ENCODE peak calls at places on chromosome 17, in eight cellular contexts. U is endothelial cell, D is astrocyte of the spinal cord, E is GM12865, F is GM13977, K is tibial artery, R is foreskin fibroblast, C is IMR-90. G is an unnamed sample.

GRCh38 chr17:35046740-35047283 is 16.7 kb downstream of the RFFL start:
- DNase-seq in D (peak), K (no peak), C (peak), R (no peak), U (no peak), F (peak), E (peak), G (no peak)

GRCh38 chr17:73091410-73091769 is 1.1 kb downstream of the SLC39A11 start:
- DNase-seq in C (no peak), K (no peak), U (no peak), R (no peak), D (no peak), F (no peak), E (no peak), G (no peak)

GRCh38 chr17:2060681-2061440 is 6.0 kb downstream of the HIC1 start:
- DNase-seq in E (no peak), R (peak), D (no peak), U (no peak), F (no peak), K (no peak), C (no peak), G (no peak)

GRCh38 chr17:8019665-8020064 is 17.2 kb downstream of the GUCY2D start:
- DNase-seq in R (no peak), K (peak), U (no peak), F (no peak), C (peak), D (peak), E (peak), G (no peak)

GRCh38 chr17:67891481-67892119 is 66.3 kb downstream of the BPTF start:
- DNase-seq in U (no peak), R (peak), D (peak), E (no peak), K (no peak), C (peak), F (no peak), G (no peak)

GRCh38 chr17:4948997-4949320 is 629 bp upstream of the PFN1 start:
- DNase-seq in R (peak), E (peak), F (peak), K (peak), D (peak), U (peak), C (peak), G (peak)

GRCh38 chr17:61366076-61366714 is 33.4 kb upstream of the TBX2 start:
- DNase-seq in E (no peak), D (no peak), F (no peak), R (peak), C (no peak), K (no peak), U (no peak), G (no peak)

GRCh38 chr17:61469949-61470348 is 17.7 kb downstream of the TBX4 start:
- DNase-seq in D (no peak), R (no peak), C (no peak), U (no peak), K (peak), E (no peak), F (no peak), G (no peak)

GRCh38 chr17:6927290-6927844 is 68.5 kb upstream of the ALOX12 start:
- DNase-seq in K (no peak), E (no peak), F (no peak), D (peak), C (peak), R (peak), U (no peak), G (no peak)

GRCh38 chr17:55089955-55090573 is 121.5 kb downstream of the STXBP4 start:
- DNase-seq in U (no peak), C (peak), E (peak), F (peak), R (peak), D (peak), K (no peak), G (no peak)

GRCh38 chr17:45170976-45171337 is 9.3 kb downstream of the HEXIM2 start:
- DNase-seq in F (no peak), E (no peak), C (peak), U (no peak), D (peak), K (peak), R (peak), G (no peak)

GRCh38 chr17:57548421-57549385 is 196.4 kb downstream of the CCDC182 start:
- DNase-seq in C (no peak), U (no peak), D (peak), E (no peak), F (no peak), R (no peak), K (no peak), G (peak)

GRCh38 chr17:41511130-41511529 is 5.7 kb upstream of the KRT13 start:
- DNase-seq in U (no peak), E (no peak), D (no peak), R (no peak), F (no peak), K (no peak), C (no peak), G (no peak)

GRCh38 chr17:19327039-19327776 is 35.3 kb downstream of the B9D1 start:
- DNase-seq in U (no peak), R (peak), F (no peak), D (peak), K (peak), C (peak), E (no peak), G (no peak)

GRCh38 chr17:80071116-80071980 is 30.0 kb upstream of the GAA start:
- DNase-seq in R (peak), K (peak), C (peak), U (no peak), D (peak), F (no peak), E (no peak), G (no peak)

GRCh38 chr17:81230043-81230820 is 7.5 kb upstream of the CEP131 start:
- DNase-seq in E (peak), U (no peak), D (no peak), F (peak), K (peak), C (no peak), R (no peak), G (no peak)
- TF ChIP-seq CTCF in E (peak), U (peak), D (peak), F (peak), K (no peak), C (peak), R (peak), G (peak)

GRCh38 chr17:17849863-17850373 is 13.1 kb upstream of the SREBF1 start:
- DNase-seq in F (peak), U (no peak), E (peak), K (no peak), R (peak), C (peak), D (peak), G (no peak)
- TF ChIP-seq CTCF in F (peak), U (no peak), E (peak), K (peak), R (peak), C (peak), D (no peak), G (no peak)

GRCh38 chr17:75205037-75205792 is at the start of gene NUP85:
- DNase-seq in D (peak), U (peak), C (peak), R (peak), E (peak), K (peak), F (peak), G (peak)

GRCh38 chr17:75207760-75208159 is 2.3 kb downstream of the NUP85 start:
- DNase-seq in R (no peak), C (no peak), F (no peak), E (no peak), U (no peak), K (no peak), D (no peak), G (no peak)

GRCh38 chr17:75209061-75209460 is 3.6 kb downstream of the NUP85 start:
- DNase-seq in K (no peak), D (no peak), R (no peak), E (no peak), C (no peak), F (no peak), U (no peak), G (no peak)

GRCh38 chr17:75205793-75206163 is 299 bp downstream of the NUP85 start:
- DNase-seq in E (no peak), U (no peak), C (no peak), R (no peak), D (no peak), F (no peak), K (no peak), G (no peak)

DNA sequence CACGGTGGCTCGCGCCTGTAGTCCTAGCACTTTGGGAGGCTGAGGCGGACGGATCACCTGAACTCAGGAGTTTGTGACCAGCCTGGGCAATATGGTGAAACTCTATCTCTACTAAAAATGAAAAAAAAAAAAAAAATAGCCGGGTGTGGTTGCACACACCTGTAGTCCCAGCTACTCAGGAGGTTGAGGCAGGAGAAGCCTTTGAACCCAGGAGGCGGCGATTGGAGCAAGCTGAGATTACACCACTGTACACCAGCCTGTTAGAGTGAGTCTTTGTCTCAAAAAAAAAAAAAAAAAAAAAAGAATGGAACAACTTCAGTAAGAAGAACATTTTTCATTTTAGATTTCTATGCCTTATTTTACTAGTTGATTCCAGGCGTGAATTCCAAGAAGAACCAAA is 2.7 kb downstream of the NUP85 start:
- DNase-seq in F (no peak), D (no peak), E (no peak), R (no peak), U (no peak), C (no peak), K (no peak), G (no peak)
- TF ChIP-seq CTCF in F (no peak), D (no peak), E (no peak), R (no peak), U (no peak), C (no peak), K (no peak), G (no peak)

GRCh38 chr17:82179946-82180475 is 32.6 kb downstream of the CCDC57 start:
- DNase-seq in R (no peak), E (no peak), K (no peak), U (no peak), F (no peak), D (no peak), C (no peak), G (no peak)
- TF ChIP-seq CTCF in R (no peak), E (no peak), K (no peak), U (no peak), F (no peak), D (no peak), C (no peak), G (no peak)

GRCh38 chr17:40035162-40035559 is 19.0 kb downstream of the MED24 start:
- DNase-seq in K (no peak), R (peak), U (peak), E (no peak), F (no peak), D (peak), C (peak), G (peak)

GRCh38 chr17:40034426-40035161 is 19.4 kb downstream of the CSF3 start:
- DNase-seq in E (no peak), F (no peak), U (no peak), R (no peak), D (no peak), C (no peak), K (no peak), G (no peak)

GRCh38 chr17:40033339-40033738 is 18.1 kb downstream of the CSF3 start:
- DNase-seq in E (no peak), D (no peak), C (no peak), K (no peak), U (no peak), R (no peak), F (no peak), G (no peak)

GRCh38 chr17:40038882-40039513 is 15.2 kb downstream of the MED24 start:
- DNase-seq in C (peak), D (peak), K (peak), U (peak), R (peak), F (no peak), E (no peak), G (peak)
- TF ChIP-seq CTCF in C (peak), D (peak), K (peak), U (peak), R (peak), F (peak), E (peak), G (peak)

GRCh38 chr17:49494399-49494798 is 694 bp upstream of the NGFR start:
- DNase-seq in U (no peak), F (no peak), C (no peak), D (no peak), K (no peak), E (no peak), R (no peak), G (no peak)

GRCh38 chr17:49496866-49497146 is 1.7 kb downstream of the NGFR start:
- DNase-seq in F (no peak), U (no peak), K (no peak), D (no peak), R (no peak), E (no peak), C (no peak), G (no peak)

GRCh38 chr17:49495842-49496182 is 719 bp downstream of the NGFR start:
- DNase-seq in K (no peak), D (no peak), F (no peak), U (no peak), R (no peak), C (no peak), E (no peak), G (peak)

GRCh38 chr17:49496183-49496865 is 1.2 kb downstream of the NGFR start:
- DNase-seq in U (peak), D (peak), K (peak), F (peak), R (peak), E (peak), C (peak), G (peak)

GRCh38 chr17:49494937-49495841 is at the start of gene NGFR:
- DNase-seq in U (peak), R (peak), K (no peak), D (no peak), E (peak), F (peak), C (peak), G (peak)
- TF ChIP-seq CTCF in U (no peak), R (no peak), K (no peak), D (no peak), E (peak), F (peak), C (peak), G (no peak)

DNA sequence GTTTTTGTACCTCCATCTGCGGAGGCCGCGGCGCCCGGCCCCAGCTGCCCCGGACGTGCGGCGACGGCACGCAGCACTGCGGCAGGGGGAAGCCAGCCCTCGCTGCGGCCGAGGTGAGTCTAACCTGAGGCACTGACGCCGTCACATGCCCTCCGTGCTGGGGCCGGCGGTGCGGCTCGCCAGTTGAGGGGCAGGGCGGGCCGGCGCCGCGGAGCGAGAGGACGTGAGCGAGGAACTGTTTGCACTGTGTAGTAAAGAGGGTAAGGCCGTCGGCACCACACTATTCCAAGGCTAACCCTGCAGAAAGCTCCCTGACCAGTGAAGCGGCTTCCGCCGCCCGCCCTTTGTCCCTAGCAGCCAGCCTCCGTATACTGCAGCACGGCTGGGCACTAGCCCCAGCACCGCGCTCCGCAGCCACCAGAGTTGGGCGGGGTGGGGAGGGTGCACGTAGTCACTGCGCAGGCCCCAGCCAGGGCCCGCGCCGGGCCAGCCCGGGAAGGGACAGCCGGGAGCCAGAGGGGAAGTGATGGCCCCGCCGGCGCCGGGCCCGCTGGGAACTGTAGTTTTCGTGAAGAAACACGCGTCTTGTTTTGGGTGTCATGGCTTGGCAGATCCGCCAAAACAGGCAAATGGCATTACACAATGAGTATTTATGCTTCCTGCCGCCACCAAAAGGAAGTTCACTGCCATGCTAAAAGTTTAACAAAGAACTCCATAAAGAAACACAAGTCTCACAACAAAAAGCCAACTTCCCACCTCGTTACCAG is 580 bp upstream of the KANSL1 start:
- DNase-seq in R (peak), E (peak), D (peak), F (peak), U (peak), K (peak), C (peak), G (peak)
- TF ChIP-seq CTCF in R (no peak), E (no peak), D (no peak), F (peak), U (peak), K (peak), C (no peak), G (no peak)